ENCODE peak calls at places on chromosomes 4 and X, in five cellular contexts. F is H1, K is HepG2, H is GM12878, X is K562. R is an unnamed sample.

GRCh38 chrX:123077671-123078070 is 106.4 kb upstream of the GRIA3 start:
- DNase-seq in F (no peak), K (no peak), H (no peak), X (no peak), R (no peak)

GRCh38 chr4:13640149-13640671 is 12.7 kb upstream of the BOD1L1 start:
- DNase-seq in F (no peak), K (no peak), H (no peak), X (no peak), R (no peak)

GRCh38 chr4:95105112-95105511 is 347.4 kb downstream of the BMPR1B start:
- DNase-seq in F (no peak), K (no peak), H (no peak), X (no peak), R (no peak)

GRCh38 chr4:10089346-10089745 is 27.3 kb downstream of the WDR1 start:
- DNase-seq in F (no peak), K (peak), H (no peak), X (no peak), R (no peak)

GRCh38 chrX:34426334-34426733 is 230.8 kb downstream of the TMEM47 start:
- DNase-seq in F (no peak), K (no peak), H (no peak), X (no peak), R (no peak)

GRCh38 chrX:30593435-30594200 is 16.1 kb upstream of the TASL start:
- DNase-seq in F (no peak), K (peak), H (no peak), X (no peak), R (peak)

GRCh38 chr4:24824720-24825119 is 29.3 kb downstream of the SOD3 start:
- DNase-seq in F (no peak), K (no peak), H (no peak), X (no peak), R (no peak)

GRCh38 chrX:39826813-39827543 is 270.8 kb downstream of the BCOR start:
- DNase-seq in F (no peak), K (no peak), H (no peak), X (no peak), R (no peak)

GRCh38 chr4:20395160-20395773 is 143.6 kb downstream of the SLIT2 start:
- DNase-seq in F (peak), K (peak), H (no peak), X (peak), R (peak)

GRCh38 chr4:9847971-9848764 is 66.7 kb downstream of the DRD5 start:
- DNase-seq in F (peak), K (no peak), H (no peak), X (no peak), R (no peak)

GRCh38 chrX:124231454-124231853 is 101.0 kb upstream of the TEX13D start:
- DNase-seq in F (no peak), K (no peak), H (no peak), X (no peak), R (no peak)

GRCh38 chr4:165096776-165097175 is 15.9 kb downstream of the TMEM192 start:
- DNase-seq in F (no peak), K (peak), H (no peak), X (no peak), R (no peak)

GRCh38 chr4:151325320-151326246 is at the start of gene SH3D19:
- DNase-seq in F (peak), K (peak), H (no peak), X (no peak), R (peak)

GRCh38 chr4:61004651-61005170 is 195.4 kb upstream of the ADGRL3 start:
- DNase-seq in F (no peak), K (no peak), H (no peak), X (no peak), R (no peak)

GRCh38 chr4:80026080-80026479 is 46.9 kb downstream of the ANTXR2 start:
- DNase-seq in F (no peak), K (no peak), H (no peak), X (no peak), R (no peak)

GRCh38 chr4:10006236-10006603 is 15.1 kb downstream of the SLC2A9 start:
- DNase-seq in F (no peak), K (peak), H (peak), X (no peak), R (no peak)

GRCh38 chr4:27616166-27616565 is 755.5 kb downstream of the STIM2 start:
- DNase-seq in F (no peak), K (no peak), H (no peak), X (no peak), R (no peak)

GRCh38 chrX:50707376-50707775 is 106.6 kb downstream of the SHROOM4 start:
- DNase-seq in F (no peak), K (no peak), H (no peak), X (no peak), R (no peak)

GRCh38 chr4:64538219-64538618 is 129.0 kb upstream of the TECRL start:
- DNase-seq in F (peak), K (peak), H (no peak), X (no peak), R (no peak)

GRCh38 chrX:13377537-13377936 is 57.7 kb upstream of the ATXN3L start:
- DNase-seq in F (no peak), K (no peak), H (no peak), X (no peak), R (no peak)

GRCh38 chr4:184028571-184028996 is 123.5 kb downstream of the STOX2 start:
- DNase-seq in F (no peak), K (no peak), H (no peak), X (no peak), R (no peak)

GRCh38 chrX:134623293-134624045 is 34.8 kb downstream of the PLAC1 start:
- DNase-seq in F (no peak), K (no peak), H (no peak), X (no peak), R (no peak)

GRCh38 chr4:123967360-123967759 is 570.8 kb downstream of the SPRY1 start:
- DNase-seq in F (no peak), K (no peak), H (no peak), X (no peak), R (no peak)

GRCh38 chrX:105618393-105619101 is 203.8 kb upstream of the NRK start:
- DNase-seq in F (no peak), K (peak), H (no peak), X (no peak), R (no peak)

GRCh38 chrX:129953334-129953648 is 29.1 kb upstream of the BCORL1 start:
- DNase-seq in F (no peak), K (no peak), H (no peak), X (no peak), R (no peak)

GRCh38 chrX:15328821-15329220 is 6.5 kb downstream of the PIGA start:
- DNase-seq in F (no peak), K (no peak), H (no peak), X (no peak), R (no peak)

GRCh38 chr4:173334891-173335754 is 965 bp upstream of the HMGB2 start:
- DNase-seq in F (peak), K (peak), H (peak), X (peak), R (peak)

GRCh38 chrX:28981952-28982351 is 394.7 kb downstream of the IL1RAPL1 start:
- DNase-seq in F (no peak), K (no peak), H (no peak), X (no peak), R (no peak)

GRCh38 chrX:47831788-47832187 is 4.9 kb upstream of the ZNF81 start:
- DNase-seq in F (peak), K (peak), H (no peak), X (peak), R (peak)

GRCh38 chr4:118760092-118760491 is 74.9 kb downstream of the METTL14 start:
- DNase-seq in F (no peak), K (no peak), H (no peak), X (no peak), R (no peak)

GRCh38 chr4:118759481-118759880 is 74.3 kb downstream of the METTL14 start:
- DNase-seq in F (no peak), K (no peak), H (no peak), X (no peak), R (no peak)

GRCh38 chr4:118761387-118762016 is 74.4 kb downstream of the SEC24D start:
- DNase-seq in F (no peak), K (no peak), H (no peak), X (no peak), R (no peak)

GRCh38 chr4:118762146-118762545 is 73.8 kb downstream of the SEC24D start:
- DNase-seq in F (no peak), K (no peak), H (no peak), X (no peak), R (no peak)

DNA sequence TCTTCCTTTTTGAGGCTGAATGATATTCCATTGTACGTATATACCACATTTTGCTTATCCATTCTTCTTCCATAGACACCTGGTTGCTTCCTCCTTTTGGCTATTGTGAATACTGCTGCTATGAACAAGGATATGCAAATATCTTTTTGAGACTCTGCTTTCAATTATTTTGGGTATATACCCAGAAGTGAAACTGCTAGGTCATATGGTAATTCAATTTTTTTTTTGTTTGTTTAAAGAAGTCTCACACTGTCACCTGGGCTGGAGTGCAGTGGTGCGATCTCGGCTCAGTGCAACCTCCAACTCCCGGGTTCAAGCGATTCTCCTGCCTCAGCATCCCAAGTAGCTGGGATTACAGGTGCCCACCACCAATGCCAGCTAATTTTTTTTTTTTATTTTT is 75.3 kb downstream of the METTL14 start:
- DNase-seq in F (no peak), K (no peak), H (peak), X (no peak), R (no peak)
- TF ChIP-seq SP1 in F (no peak), K (no peak), H (no peak), X (no peak), R (no peak)

GRCh38 chr4:1250527-1250812 is 1.5 kb upstream of the CTBP1 start:
- DNase-seq in F (no peak), K (no peak), H (no peak), X (peak), R (no peak)
- TF ChIP-seq ATF3 in F (no peak), K (no peak), H (no peak), X (no peak), R (no peak)

GRCh38 chr4:162163892-162164759 is at the start of gene FSTL5:
- DNase-seq in F (peak), K (peak), H (no peak), X (peak), R (no peak)
- H3K4me2 ChIP-seq in F (peak), K (peak), H (peak), X (no peak), R (no peak)

GRCh38 chr4:2906218-2906617 is 57.0 kb downstream of the NOP14 start:
- DNase-seq in F (no peak), K (no peak), H (no peak), X (no peak), R (no peak)
- TF ChIP-seq SP1 in F (no peak), K (no peak), H (no peak), X (no peak), R (no peak)

GRCh38 chr4:142120921-142121320 is 484.5 kb downstream of the IL15 start:
- DNase-seq in F (no peak), K (no peak), H (no peak), X (no peak), R (no peak)

GRCh38 chr4:142124874-142125273 is 488.5 kb downstream of the IL15 start:
- DNase-seq in F (no peak), K (no peak), H (no peak), X (no peak), R (no peak)

GRCh38 chr4:142121448-142121847 is 485.1 kb downstream of the IL15 start:
- DNase-seq in F (no peak), K (no peak), H (no peak), X (no peak), R (no peak)

GRCh38 chr4:142126890-142127497 is 490.6 kb downstream of the IL15 start:
- DNase-seq in F (peak), K (peak), H (peak), X (peak), R (peak)

DNA sequence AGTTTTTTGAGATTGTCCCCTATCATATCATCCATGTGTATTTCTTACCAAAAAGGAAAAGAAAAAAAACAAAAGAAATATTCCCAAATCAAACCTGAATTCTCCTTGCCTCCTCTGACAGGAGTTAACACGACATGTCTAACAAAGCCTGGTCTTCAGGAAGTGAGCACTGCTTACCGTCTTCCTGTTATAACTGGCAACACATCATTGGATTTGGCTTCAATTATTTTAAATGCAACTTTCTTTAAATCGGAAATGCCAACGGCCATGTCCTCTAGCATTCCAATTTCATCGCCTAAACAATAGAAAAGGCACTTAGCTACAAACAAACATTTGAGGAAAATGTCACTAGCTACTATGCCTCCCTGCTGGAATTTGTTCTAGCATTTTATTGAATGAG is 485.6 kb downstream of the IL15 start:
- DNase-seq in F (no peak), K (no peak), H (no peak), X (no peak), R (no peak)
- TF ChIP-seq ATF3 in F (no peak), K (no peak), H (no peak), X (no peak), R (no peak)